ENCODE peak calls at places on chromosome 7, in six cellular contexts. One of them, this sample, is unnamed. For H3K36me3, the result is how much of the 10 kb centered on the place peaks cover.

GRCh38 chr7:106196460-106197021 is 84.4 kb upstream of the SYPL1 start:
- DNase-seq in right lobe of liver: peak
- DNase-seq in transverse colon: no peak
- DNase-seq in tibial nerve: no peak
- DNase-seq in uterus: no peak
- DNase-seq in breast epithelium: no peak
- DNase-seq in this sample: no peak

GRCh38 chr7:106255246-106255645 is 29.5 kb downstream of the NAMPT start:
- DNase-seq in right lobe of liver: no peak
- DNase-seq in breast epithelium: no peak
- DNase-seq in tibial nerve: no peak
- DNase-seq in uterus: no peak
- DNase-seq in transverse colon: no peak
- DNase-seq in this sample: no peak

GRCh38 chr7:137443616-137444015 is 100.1 kb upstream of the PTN start:
- DNase-seq in uterus: no peak
- DNase-seq in right lobe of liver: no peak
- DNase-seq in tibial nerve: no peak
- DNase-seq in transverse colon: no peak
- DNase-seq in breast epithelium: no peak
- DNase-seq in this sample: no peak

GRCh38 chr7:19145429-19146201 is 394 bp upstream of the FERD3L start:
- DNase-seq in transverse colon: no peak
- DNase-seq in right lobe of liver: no peak
- DNase-seq in tibial nerve: no peak
- DNase-seq in breast epithelium: no peak
- DNase-seq in uterus: no peak
- DNase-seq in this sample: no peak

GRCh38 chr7:96178581-96178980 is 143.3 kb downstream of the SLC25A13 start:
- DNase-seq in tibial nerve: no peak
- DNase-seq in transverse colon: no peak
- DNase-seq in right lobe of liver: no peak
- DNase-seq in breast epithelium: no peak
- DNase-seq in uterus: no peak
- DNase-seq in this sample: no peak

GRCh38 chr7:129375221-129375938 is 58.9 kb upstream of the STRIP2 start:
- DNase-seq in transverse colon: no peak
- DNase-seq in tibial nerve: no peak
- DNase-seq in right lobe of liver: no peak
- DNase-seq in uterus: no peak
- DNase-seq in breast epithelium: no peak
- DNase-seq in this sample: no peak

GRCh38 chr7:142441074-142441403 is 183.2 kb upstream of the PRSS58 start:
- DNase-seq in uterus: no peak
- DNase-seq in breast epithelium: no peak
- DNase-seq in transverse colon: no peak
- DNase-seq in right lobe of liver: no peak
- DNase-seq in tibial nerve: no peak
- DNase-seq in this sample: no peak

GRCh38 chr7:39631736-39632304 is 8.4 kb downstream of the RALA start:
- DNase-seq in tibial nerve: no peak
- DNase-seq in transverse colon: no peak
- DNase-seq in right lobe of liver: no peak
- DNase-seq in breast epithelium: no peak
- DNase-seq in uterus: no peak
- DNase-seq in this sample: no peak

GRCh38 chr7:7861211-7861633 is 107.4 kb upstream of the GLCCI1 start:
- DNase-seq in uterus: no peak
- DNase-seq in breast epithelium: no peak
- DNase-seq in tibial nerve: no peak
- DNase-seq in right lobe of liver: no peak
- DNase-seq in transverse colon: no peak
- DNase-seq in this sample: peak

GRCh38 chr7:107659666-107660065 is 962 bp upstream of the SLC26A4 start:
- DNase-seq in uterus: no peak
- DNase-seq in right lobe of liver: no peak
- DNase-seq in tibial nerve: no peak
- DNase-seq in transverse colon: no peak
- DNase-seq in breast epithelium: no peak
- DNase-seq in this sample: no peak

GRCh38 chr7:76318488-76319353 is 16.2 kb downstream of the HSPB1 start:
- DNase-seq in tibial nerve: peak
- DNase-seq in uterus: peak
- DNase-seq in right lobe of liver: peak
- DNase-seq in breast epithelium: no peak
- DNase-seq in transverse colon: peak
- DNase-seq in this sample: peak

GRCh38 chr7:19284136-19284535 is 138.9 kb upstream of the FERD3L start:
- DNase-seq in breast epithelium: no peak
- DNase-seq in right lobe of liver: no peak
- DNase-seq in transverse colon: no peak
- DNase-seq in uterus: no peak
- DNase-seq in tibial nerve: no peak
- DNase-seq in this sample: no peak

GRCh38 chr7:74480861-74481417 is 27.2 kb downstream of the GTF2IRD1 start:
- DNase-seq in breast epithelium: no peak
- DNase-seq in transverse colon: peak
- DNase-seq in tibial nerve: peak
- DNase-seq in uterus: peak
- DNase-seq in right lobe of liver: peak
- DNase-seq in this sample: peak

GRCh38 chr7:86908948-86909347 is 150.5 kb downstream of the ELAPOR2 start:
- DNase-seq in breast epithelium: no peak
- DNase-seq in tibial nerve: no peak
- DNase-seq in right lobe of liver: no peak
- DNase-seq in transverse colon: no peak
- DNase-seq in uterus: no peak
- DNase-seq in this sample: no peak

GRCh38 chr7:19143930-19144574 is 1.2 kb downstream of the FERD3L start:
- DNase-seq in transverse colon: no peak
- DNase-seq in uterus: no peak
- DNase-seq in breast epithelium: no peak
- DNase-seq in right lobe of liver: no peak
- DNase-seq in tibial nerve: no peak
- DNase-seq in this sample: no peak

DNA sequence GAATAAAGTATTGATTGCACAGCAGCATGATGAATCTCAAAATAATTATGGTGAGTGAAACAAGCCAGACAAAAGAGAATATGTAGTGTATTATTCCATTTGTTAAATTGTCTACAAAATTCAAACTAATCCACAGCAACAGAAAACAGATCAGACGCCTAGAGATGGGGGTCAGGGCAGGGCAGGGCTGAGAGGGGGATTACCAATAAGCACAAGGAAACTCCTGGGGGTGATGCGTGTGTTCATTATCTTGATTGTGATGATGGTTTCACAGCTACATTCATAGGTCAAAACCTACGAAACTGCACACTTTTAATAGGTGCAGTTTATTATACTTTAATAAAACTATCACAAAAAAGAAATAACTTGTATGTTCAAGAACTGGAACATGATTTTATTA is 132.7 kb upstream of the CDK6 start:
- DNase-seq in right lobe of liver: no peak
- DNase-seq in tibial nerve: no peak
- DNase-seq in transverse colon: no peak
- DNase-seq in uterus: no peak
- DNase-seq in breast epithelium: no peak
- DNase-seq in this sample: no peak
- H3K36me3 ChIP-seq in right lobe of liver: under half
- H3K36me3 ChIP-seq in tibial nerve: under half
- H3K36me3 ChIP-seq in transverse colon: under half
- H3K36me3 ChIP-seq in uterus: under half
- H3K36me3 ChIP-seq in breast epithelium: under half
- H3K36me3 ChIP-seq in this sample: under half

GRCh38 chr7:100675581-100676350 is 2.2 kb downstream of the GNB2 start:
- DNase-seq in right lobe of liver: peak
- DNase-seq in transverse colon: peak
- DNase-seq in breast epithelium: peak
- DNase-seq in tibial nerve: peak
- DNase-seq in uterus: peak
- DNase-seq in this sample: peak

GRCh38 chr7:100673942-100674431 is 447 bp downstream of the GNB2 start:
- DNase-seq in breast epithelium: no peak
- DNase-seq in transverse colon: peak
- DNase-seq in tibial nerve: no peak
- DNase-seq in uterus: peak
- DNase-seq in right lobe of liver: peak
- DNase-seq in this sample: peak

GRCh38 chr7:100674441-100675407 is 1.2 kb downstream of the GNB2 start:
- DNase-seq in transverse colon: peak
- DNase-seq in tibial nerve: no peak
- DNase-seq in breast epithelium: no peak
- DNase-seq in right lobe of liver: peak
- DNase-seq in uterus: peak
- DNase-seq in this sample: no peak

GRCh38 chr7:100671353-100672327 is 1.9 kb upstream of the GNB2 start:
- DNase-seq in tibial nerve: no peak
- DNase-seq in uterus: no peak
- DNase-seq in right lobe of liver: no peak
- DNase-seq in transverse colon: no peak
- DNase-seq in breast epithelium: no peak
- DNase-seq in this sample: no peak

GRCh38 chr7:100673302-100673941 is at the start of gene GNB2:
- DNase-seq in tibial nerve: peak
- DNase-seq in transverse colon: peak
- DNase-seq in breast epithelium: peak
- DNase-seq in uterus: peak
- DNase-seq in right lobe of liver: peak
- DNase-seq in this sample: peak
- TF ChIP-seq POLR2A in tibial nerve: peak
- TF ChIP-seq POLR2A in transverse colon: peak
- TF ChIP-seq POLR2A in breast epithelium: peak
- TF ChIP-seq POLR2A in uterus: peak
- TF ChIP-seq POLR2A in right lobe of liver: peak
- TF ChIP-seq POLR2A in this sample: peak

DNA sequence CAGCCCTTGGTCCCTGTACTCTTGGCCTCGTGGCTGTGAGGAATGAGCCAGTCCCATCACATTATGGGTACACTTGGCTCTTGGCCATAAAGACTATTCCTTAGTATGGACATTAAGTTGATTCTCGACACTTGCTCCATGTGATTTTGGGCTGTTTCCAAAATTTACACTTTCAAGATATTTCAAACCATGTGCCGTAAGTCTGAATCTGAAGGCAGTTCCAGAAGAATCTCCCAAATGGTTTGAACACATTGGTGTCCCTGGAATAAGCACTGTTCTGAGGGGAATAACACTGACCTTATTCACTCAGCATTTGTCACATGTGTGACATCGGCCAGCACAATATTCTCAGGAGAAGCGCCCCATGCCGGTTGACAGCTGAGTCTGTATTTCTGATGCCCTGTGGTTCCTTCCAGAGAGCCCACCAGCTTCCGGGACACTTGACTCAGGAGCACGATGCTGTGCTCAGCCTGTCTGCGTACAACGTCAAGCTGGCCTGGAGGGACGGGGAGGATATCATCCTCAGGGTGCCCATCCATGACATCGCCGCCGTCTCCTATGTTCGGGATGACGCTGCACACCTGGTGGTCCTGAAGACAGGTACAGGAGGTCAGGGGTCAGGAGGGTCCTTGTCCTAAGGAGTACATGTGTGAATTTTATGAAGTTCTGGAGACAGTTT is 24.6 kb downstream of the NACAD start:
- DNase-seq in uterus: no peak
- DNase-seq in breast epithelium: peak
- DNase-seq in transverse colon: no peak
- DNase-seq in right lobe of liver: no peak
- DNase-seq in tibial nerve: no peak
- DNase-seq in this sample: no peak
- H3K36me3 ChIP-seq in uterus: under half
- H3K36me3 ChIP-seq in breast epithelium: under half
- H3K36me3 ChIP-seq in transverse colon: under half
- H3K36me3 ChIP-seq in right lobe of liver: under half
- H3K36me3 ChIP-seq in tibial nerve: half or more
- H3K36me3 ChIP-seq in this sample: under half

DNA sequence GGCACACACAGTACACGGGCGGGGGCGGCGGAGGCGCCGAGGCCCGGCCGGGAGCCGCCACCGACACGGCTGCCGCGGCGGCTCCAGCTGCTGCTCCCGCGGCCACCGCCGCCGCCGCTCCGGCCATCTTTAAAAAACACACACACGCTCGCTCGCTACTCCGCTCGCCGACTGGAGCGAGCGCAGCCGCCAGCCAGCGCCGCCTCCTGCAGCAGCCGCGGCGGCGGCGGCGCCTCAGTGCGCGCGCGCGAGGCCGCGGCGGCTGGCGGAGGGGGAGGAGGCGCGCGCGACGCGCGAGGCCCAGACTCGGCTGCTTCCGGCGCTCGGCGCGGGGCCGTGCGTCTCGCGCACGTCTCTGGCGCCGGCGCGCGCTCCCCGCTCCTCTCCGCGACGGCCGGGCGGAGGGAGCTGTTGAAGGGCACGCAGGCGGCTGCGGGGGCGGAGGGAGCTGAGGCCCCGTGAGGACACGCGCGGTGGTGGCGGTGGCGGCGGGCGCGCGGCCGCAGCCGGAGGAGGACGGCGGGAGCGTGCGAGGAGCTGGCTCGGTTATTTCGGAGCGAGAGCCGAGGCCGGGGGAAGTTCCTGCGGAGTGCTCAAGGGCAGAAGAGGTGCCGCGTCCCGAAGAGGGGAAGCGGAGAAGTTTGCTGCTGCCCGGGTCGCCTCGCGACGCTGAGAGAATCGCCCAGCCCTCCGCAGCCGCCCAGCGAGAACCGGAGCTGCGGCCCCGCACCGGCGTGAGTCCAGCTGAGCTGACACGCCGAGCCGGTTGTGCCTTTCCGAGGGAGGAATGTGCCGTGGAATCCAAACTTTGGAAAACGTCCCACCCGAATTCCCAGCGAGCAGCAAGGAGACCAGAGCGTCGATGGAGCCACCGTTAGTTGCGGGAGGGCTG is at the start of gene KDM7A:
- DNase-seq in transverse colon: peak
- DNase-seq in breast epithelium: peak
- DNase-seq in tibial nerve: peak
- DNase-seq in right lobe of liver: peak
- DNase-seq in uterus: peak
- DNase-seq in this sample: peak
- TF ChIP-seq POLR2A in transverse colon: peak
- TF ChIP-seq POLR2A in breast epithelium: no peak
- TF ChIP-seq POLR2A in tibial nerve: peak
- TF ChIP-seq POLR2A in right lobe of liver: peak
- TF ChIP-seq POLR2A in uterus: peak
- TF ChIP-seq POLR2A in this sample: peak

This sample was measured in gastrocnemius medialis.